ENCODE peak calls at places on chromosome 4, in eight cellular contexts. G is sigmoid colon, L is PC-3, O is SK-N-SH, B is endodermal cell, X is gastrocnemius medialis, C is uterus, Z is tibial nerve. H is an unnamed sample. For H3K4me1 and H3K36me3, the result is how much of the 10 kb centered on the place peaks cover.

GRCh38 chr4:40199179-40199670 is 2.4 kb downstream of the RHOH start:
- DNase-seq in G (no peak), L (no peak), O (no peak), B (no peak), X (no peak), C (no peak), Z (no peak), H (no peak)

GRCh38 chr4:182955411-182955810 is 38.2 kb upstream of the DCTD start:
- DNase-seq in G (no peak), L (no peak), O (no peak), B (no peak), X (no peak), C (no peak), Z (no peak), H (no peak)

GRCh38 chr4:183698909-183699308 is 39.8 kb downstream of the TRAPPC11 start:
- DNase-seq in G (no peak), L (no peak), O (no peak), B (no peak), X (no peak), C (no peak), Z (no peak), H (no peak)

GRCh38 chr4:46931981-46932380 is 22.9 kb upstream of the COX7B2 start:
- DNase-seq in G (no peak), L (peak), O (no peak), B (peak), X (no peak), C (no peak), Z (peak), H (no peak)

GRCh38 chr4:41714601-41715000 is 33.9 kb downstream of the PHOX2B start:
- DNase-seq in G (no peak), L (no peak), O (no peak), B (no peak), X (no peak), C (no peak), Z (no peak), H (no peak)

GRCh38 chr4:39078829-39079228 is 16.8 kb downstream of the KLHL5 start:
- DNase-seq in G (no peak), L (no peak), O (no peak), B (no peak), X (no peak), C (no peak), Z (no peak), H (no peak)

GRCh38 chr4:10006604-10007435 is 14.5 kb downstream of the SLC2A9 start:
- DNase-seq in G (no peak), L (peak), O (no peak), B (peak), X (no peak), C (no peak), Z (no peak), H (no peak)

GRCh38 chr4:30642520-30642919 is 77.6 kb upstream of the PCDH7 start:
- DNase-seq in G (no peak), L (peak), O (no peak), B (no peak), X (no peak), C (no peak), Z (no peak), H (no peak)

GRCh38 chr4:101155859-101156430 is 191.4 kb downstream of the PPP3CA start:
- DNase-seq in G (no peak), L (no peak), O (no peak), B (no peak), X (no peak), C (no peak), Z (no peak), H (no peak)

DNA sequence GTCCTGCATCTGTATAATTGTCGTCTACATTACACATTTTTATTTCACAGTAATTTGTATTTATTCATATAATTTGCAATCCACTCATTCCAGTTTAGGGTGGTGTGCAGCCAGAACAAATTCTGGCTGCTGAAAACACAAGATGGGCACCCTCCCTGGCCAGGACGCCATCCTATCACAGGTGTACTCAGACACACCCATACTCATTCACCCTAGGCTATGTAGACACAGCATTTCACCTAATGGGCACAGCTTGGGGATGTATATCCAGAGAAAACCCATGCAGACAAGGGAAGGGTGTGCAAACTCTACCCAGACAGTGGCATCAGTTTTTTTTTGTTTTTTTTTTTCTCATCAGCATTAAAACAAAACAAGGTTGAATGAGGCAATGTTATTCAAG is 73.1 kb downstream of the HMGB2 start:
- DNase-seq in G (no peak), L (no peak), O (no peak), B (no peak), X (no peak), C (no peak), Z (no peak), H (no peak)
- H3K4me1 ChIP-seq in G (under half), L (under half), O (under half), B (under half), X (under half), C (under half), Z (under half), H (under half)

GRCh38 chr4:153603835-153604234 is 80.2 kb upstream of the TLR2 start:
- DNase-seq in G (no peak), L (no peak), O (no peak), B (no peak), X (no peak), C (no peak), Z (no peak), H (no peak)

GRCh38 chr4:153602758-153603157 is 81.3 kb upstream of the TLR2 start:
- DNase-seq in G (no peak), L (no peak), O (no peak), B (no peak), X (no peak), C (no peak), Z (no peak), H (no peak)

GRCh38 chr4:153603258-153603657 is 80.8 kb upstream of the TLR2 start:
- DNase-seq in G (no peak), L (no peak), O (no peak), B (no peak), X (no peak), C (no peak), Z (no peak), H (no peak)
- H3K36me3 ChIP-seq in G (under half), L (under half), O (under half), B (under half), X (under half), C (under half), Z (under half), H (half or more)

GRCh38 chr4:1982124-1983052 is 26.4 kb downstream of the NELFA start:
- DNase-seq in G (no peak), L (no peak), O (no peak), B (no peak), X (no peak), C (no peak), Z (no peak), H (no peak)
- H3K27ac ChIP-seq in G (no peak), L (no peak), O (no peak), B (no peak), X (no peak), C (no peak), Z (no peak), H (no peak)

GRCh38 chr4:143512978-143513313 is 556 bp upstream of the SMARCA5 start:
- DNase-seq in G (no peak), L (no peak), O (no peak), B (no peak), X (no peak), C (no peak), Z (no peak), H (peak)

GRCh38 chr4:143515905-143516304 is 2.4 kb downstream of the SMARCA5 start:
- DNase-seq in G (no peak), L (no peak), O (no peak), B (no peak), X (no peak), C (no peak), Z (no peak), H (no peak)

GRCh38 chr4:143513314-143514211 is at the start of gene SMARCA5:
- DNase-seq in G (peak), L (peak), O (peak), B (peak), X (peak), C (peak), Z (peak), H (peak)

GRCh38 chr4:143514432-143514831 is 930 bp downstream of the SMARCA5 start:
- DNase-seq in G (peak), L (peak), O (peak), B (peak), X (no peak), C (peak), Z (peak), H (peak)

GRCh38 chr4:143517764-143518163 is 4.3 kb downstream of the SMARCA5 start:
- DNase-seq in G (no peak), L (no peak), O (no peak), B (no peak), X (no peak), C (no peak), Z (no peak), H (no peak)
- H3K4me1 ChIP-seq in G (under half), L (under half), O (under half), B (under half), X (under half), C (under half), Z (half or more), H (under half)

GRCh38 chr4:163527172-163527571 is 32.7 kb downstream of the TMA16 start:
- DNase-seq in G (no peak), L (no peak), O (no peak), B (no peak), X (no peak), C (no peak), Z (no peak), H (no peak)
- H3K36me3 ChIP-seq in G (under half), L (under half), O (half or more), B (half or more), X (under half), C (under half), Z (under half), H (under half)

GRCh38 chr4:16722386-16722785 is 176.1 kb downstream of the LDB2 start:
- DNase-seq in G (no peak), L (peak), O (no peak), B (no peak), X (no peak), C (no peak), Z (no peak), H (no peak)

GRCh38 chr4:16717266-16717970 is 181.0 kb downstream of the LDB2 start:
- DNase-seq in G (no peak), L (no peak), O (no peak), B (no peak), X (no peak), C (no peak), Z (no peak), H (no peak)

GRCh38 chr4:16727218-16727617 is 171.2 kb downstream of the LDB2 start:
- DNase-seq in G (no peak), L (no peak), O (no peak), B (no peak), X (no peak), C (no peak), Z (no peak), H (no peak)

GRCh38 chr4:16725252-16725651 is 173.2 kb downstream of the LDB2 start:
- DNase-seq in G (no peak), L (no peak), O (no peak), B (no peak), X (no peak), C (no peak), Z (no peak), H (no peak)

DNA sequence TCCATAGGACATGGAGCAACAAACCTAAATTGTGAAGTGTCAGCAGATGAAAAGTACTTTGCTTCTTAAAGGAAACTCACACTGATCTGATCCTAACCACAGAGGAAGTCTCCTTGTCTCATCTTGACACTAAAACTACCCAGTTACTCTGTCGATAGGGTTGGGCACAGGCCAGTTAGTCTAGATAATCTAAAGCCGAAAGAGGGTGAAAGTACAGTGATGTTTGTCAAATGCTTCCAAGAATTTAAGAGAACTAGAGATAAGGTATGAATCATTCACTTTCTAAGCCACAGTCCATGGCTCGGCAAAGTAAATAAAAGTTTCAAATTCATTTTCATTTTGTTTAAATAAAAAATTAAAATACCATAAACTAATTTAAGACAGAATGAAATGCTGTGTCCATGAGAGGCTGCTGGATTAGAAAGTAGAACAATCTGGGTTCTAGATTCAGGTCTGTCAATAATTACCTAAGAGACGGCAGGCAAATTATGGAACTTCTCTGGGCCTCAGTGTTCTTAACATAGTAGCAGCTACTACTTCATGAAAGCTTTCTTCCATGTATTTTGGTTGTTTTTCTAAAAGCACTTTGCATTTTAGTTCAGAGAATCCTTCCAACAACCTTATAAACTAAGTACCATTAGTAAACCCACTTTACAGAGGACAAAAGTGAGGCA is 176.7 kb downstream of the LDB2 start:
- DNase-seq in G (no peak), L (peak), O (no peak), B (no peak), X (no peak), C (no peak), Z (no peak), H (no peak)
- H3K27ac ChIP-seq in G (no peak), L (no peak), O (peak), B (no peak), X (no peak), C (peak), Z (no peak), H (no peak)

H was measured in effector memory CD4-positive, alpha-beta T cell.